ENCODE peak calls at places on chromosomes 4 and X, in six cellular contexts. One of them, this sample, is unnamed.

GRCh38 chr4:98642991-98643426 is 15.4 kb downstream of the TSPAN5 start:
- DNase-seq in mesenchymal stem cell: peak; percentile 76
- DNase-seq in H9: no peak
- DNase-seq in H1: no peak
- DNase-seq in neuronal stem cell: no peak
- DNase-seq in IMR-90: peak; percentile 89
- DNase-seq in this sample: no peak

GRCh38 chr4:122968227-122968812 is 45.9 kb upstream of the NUDT6 start:
- DNase-seq in mesenchymal stem cell: no peak
- DNase-seq in H9: no peak
- DNase-seq in H1: no peak
- DNase-seq in neuronal stem cell: no peak
- DNase-seq in IMR-90: peak; percentile 28
- DNase-seq in this sample: no peak

GRCh38 chrX:10597871-10598270 is 22.5 kb downstream of the MID1 start:
- DNase-seq in H1: no peak
- DNase-seq in IMR-90: peak; percentile 32
- DNase-seq in neuronal stem cell: no peak
- DNase-seq in mesenchymal stem cell: no peak
- DNase-seq in H9: no peak
- DNase-seq in this sample: peak; percentile 68

GRCh38 chr4:33149658-33150057 is 2429.5 kb downstream of the PCDH7 start:
- DNase-seq in IMR-90: no peak
- DNase-seq in neuronal stem cell: no peak
- DNase-seq in mesenchymal stem cell: no peak
- DNase-seq in H9: no peak
- DNase-seq in H1: no peak
- DNase-seq in this sample: no peak

GRCh38 chrX:3712080-3712869 is 1.2 kb downstream of the PRKX start:
- DNase-seq in neuronal stem cell: no peak
- DNase-seq in mesenchymal stem cell: peak; percentile 35
- DNase-seq in IMR-90: peak; percentile 32
- DNase-seq in H1: no peak
- DNase-seq in H9: no peak
- DNase-seq in this sample: no peak

GRCh38 chrX:39331062-39331704 is 529.9 kb downstream of the MID1IP1 start:
- DNase-seq in H9: no peak
- DNase-seq in IMR-90: no peak
- DNase-seq in H1: no peak
- DNase-seq in neuronal stem cell: no peak
- DNase-seq in mesenchymal stem cell: peak; percentile 29
- DNase-seq in this sample: no peak

GRCh38 chr4:40238700-40239548 is 42.1 kb downstream of the RHOH start:
- DNase-seq in IMR-90: no peak
- DNase-seq in H9: no peak
- DNase-seq in mesenchymal stem cell: no peak
- DNase-seq in H1: no peak
- DNase-seq in neuronal stem cell: no peak
- DNase-seq in this sample: peak; percentile 74

GRCh38 chrX:66751136-66751782 is 112.4 kb upstream of the EDA2R start:
- DNase-seq in neuronal stem cell: no peak
- DNase-seq in H1: no peak
- DNase-seq in IMR-90: no peak
- DNase-seq in mesenchymal stem cell: no peak
- DNase-seq in H9: no peak
- DNase-seq in this sample: no peak

GRCh38 chr4:79049840-79050520 is 110.7 kb upstream of the PAQR3 start:
- DNase-seq in IMR-90: no peak
- DNase-seq in H1: no peak
- DNase-seq in neuronal stem cell: no peak
- DNase-seq in H9: no peak
- DNase-seq in mesenchymal stem cell: no peak
- DNase-seq in this sample: no peak

DNA sequence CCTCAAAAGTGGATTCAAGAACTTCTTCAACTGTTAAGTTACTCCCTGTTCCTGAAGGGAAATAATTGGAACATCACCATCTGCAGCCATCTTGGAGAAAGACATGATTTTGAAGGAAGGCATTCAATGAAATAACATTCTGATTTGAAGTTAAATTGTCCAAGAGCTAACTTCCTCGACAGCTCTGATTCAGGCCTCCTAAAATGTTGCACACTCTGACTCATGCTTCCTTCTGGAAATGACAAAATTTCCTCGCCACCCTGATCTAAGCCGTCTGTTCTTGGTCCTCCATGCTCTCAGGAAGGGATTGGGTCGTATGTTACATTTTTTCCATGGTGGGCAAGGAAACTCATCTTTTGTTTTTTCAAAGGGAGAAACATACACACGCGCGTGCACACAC is 496.9 kb upstream of the DIPK2B start:
- DNase-seq in H9: no peak
- DNase-seq in H1: no peak
- DNase-seq in neuronal stem cell: no peak
- DNase-seq in IMR-90: peak; percentile 90
- DNase-seq in mesenchymal stem cell: peak; percentile 72
- DNase-seq in this sample: no peak
- H3K14ac ChIP-seq in H9: no peak overlapping the region
- H3K14ac ChIP-seq in H1: no peak overlapping the region
- H3K14ac ChIP-seq in neuronal stem cell: no peak overlapping the region
- H3K14ac ChIP-seq in IMR-90: peak overlapping the region; percentile 59
- H3K14ac ChIP-seq in mesenchymal stem cell: no peak overlapping the region
- H3K14ac ChIP-seq in this sample: no peak overlapping the region

GRCh38 chrX:16466640-16467432 is 183.1 kb upstream of the S100G start:
- DNase-seq in H9: no peak
- DNase-seq in neuronal stem cell: no peak
- DNase-seq in mesenchymal stem cell: peak; percentile 13
- DNase-seq in H1: no peak
- DNase-seq in IMR-90: peak; percentile 68
- DNase-seq in this sample: peak; percentile 81
- H2BK120ac ChIP-seq in H9: no peak overlapping the region
- H2BK120ac ChIP-seq in neuronal stem cell: no peak overlapping the region
- H2BK120ac ChIP-seq in mesenchymal stem cell: no peak overlapping the region
- H2BK120ac ChIP-seq in H1: peak overlapping the region; percentile 96
- H2BK120ac ChIP-seq in IMR-90: peak overlapping the region; percentile 87
- H2BK120ac ChIP-seq in this sample: no peak overlapping the region

GRCh38 chrX:43968347-43968746 is 4.8 kb downstream of the NDP start:
- DNase-seq in H1: no peak
- DNase-seq in H9: no peak
- DNase-seq in mesenchymal stem cell: no peak
- DNase-seq in IMR-90: no peak
- DNase-seq in neuronal stem cell: no peak
- DNase-seq in this sample: no peak

GRCh38 chrX:43961699-43962098 is 11.5 kb downstream of the NDP start:
- DNase-seq in mesenchymal stem cell: no peak
- DNase-seq in H1: no peak
- DNase-seq in IMR-90: no peak
- DNase-seq in neuronal stem cell: no peak
- DNase-seq in H9: no peak
- DNase-seq in this sample: peak; percentile 17

GRCh38 chrX:43964936-43965335 is 8.3 kb downstream of the NDP start:
- DNase-seq in mesenchymal stem cell: no peak
- DNase-seq in H9: no peak
- DNase-seq in IMR-90: no peak
- DNase-seq in H1: no peak
- DNase-seq in neuronal stem cell: no peak
- DNase-seq in this sample: no peak

GRCh38 chrX:43962636-43963035 is 10.6 kb downstream of the NDP start:
- DNase-seq in neuronal stem cell: no peak
- DNase-seq in H9: no peak
- DNase-seq in mesenchymal stem cell: no peak
- DNase-seq in IMR-90: no peak
- DNase-seq in H1: no peak
- DNase-seq in this sample: no peak

GRCh38 chrX:43963726-43964125 is 9.5 kb downstream of the NDP start:
- DNase-seq in IMR-90: no peak
- DNase-seq in H9: no peak
- DNase-seq in mesenchymal stem cell: no peak
- DNase-seq in H1: no peak
- DNase-seq in neuronal stem cell: no peak
- DNase-seq in this sample: no peak
- H3K14ac ChIP-seq in IMR-90: no peak overlapping the region
- H3K14ac ChIP-seq in H9: no peak overlapping the region
- H3K14ac ChIP-seq in mesenchymal stem cell: no peak overlapping the region
- H3K14ac ChIP-seq in H1: no peak overlapping the region
- H3K14ac ChIP-seq in neuronal stem cell: no peak overlapping the region
- H3K14ac ChIP-seq in this sample: no peak overlapping the region

DNA sequence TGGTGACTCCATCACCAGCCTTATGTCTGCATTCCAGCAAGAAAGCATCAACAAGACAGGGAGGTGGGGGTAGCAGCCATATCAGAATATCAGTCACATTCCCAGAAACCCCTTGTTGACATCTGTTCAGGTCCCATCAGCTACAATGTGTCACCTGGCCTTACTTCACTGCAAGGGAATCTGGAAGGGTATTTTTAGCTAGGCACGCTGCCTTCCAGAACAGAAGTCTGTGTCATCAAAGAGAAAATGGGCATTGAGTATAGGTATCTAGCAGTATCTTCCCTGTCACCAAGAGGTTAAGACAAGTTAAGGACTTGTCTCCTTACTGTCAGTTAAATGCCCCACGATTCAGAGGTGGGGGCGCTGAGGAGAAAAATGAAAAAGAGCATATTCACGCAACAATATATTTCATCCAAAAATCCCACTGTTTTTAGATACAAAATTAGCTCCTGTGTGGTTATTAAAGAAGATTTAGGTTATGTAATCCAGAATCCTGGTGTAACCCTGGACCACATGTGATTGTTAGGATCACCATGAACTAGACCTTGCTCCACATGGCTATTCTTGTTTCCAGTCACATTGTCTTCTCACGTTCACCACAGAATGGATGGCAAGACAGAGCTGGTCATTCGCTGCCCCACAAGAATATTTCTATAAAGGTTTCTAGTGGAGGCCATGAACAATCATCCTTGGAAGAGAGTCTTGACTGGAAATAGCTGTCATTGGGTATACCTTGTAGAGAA is 60.0 kb upstream of the PDHA1 start:
- DNase-seq in IMR-90: no peak
- DNase-seq in H9: no peak
- DNase-seq in mesenchymal stem cell: no peak
- DNase-seq in neuronal stem cell: no peak
- DNase-seq in H1: no peak
- DNase-seq in this sample: no peak
- H2BK120ac ChIP-seq in IMR-90: no peak overlapping the region
- H2BK120ac ChIP-seq in H9: no peak overlapping the region
- H2BK120ac ChIP-seq in mesenchymal stem cell: no peak overlapping the region
- H2BK120ac ChIP-seq in neuronal stem cell: no peak overlapping the region
- H2BK120ac ChIP-seq in H1: no peak overlapping the region
- H2BK120ac ChIP-seq in this sample: no peak overlapping the region

GRCh38 chrX:155877288-155877687 is 3.9 kb upstream of the VAMP7 start:
- DNase-seq in IMR-90: no peak
- DNase-seq in H9: no peak
- DNase-seq in mesenchymal stem cell: no peak
- DNase-seq in neuronal stem cell: no peak
- DNase-seq in H1: no peak
- DNase-seq in this sample: no peak

GRCh38 chrX:155881158-155881993 is at the start of gene VAMP7:
- DNase-seq in H1: peak; percentile 72
- DNase-seq in neuronal stem cell: peak; percentile 67
- DNase-seq in mesenchymal stem cell: peak; percentile 91
- DNase-seq in H9: peak; percentile 87
- DNase-seq in IMR-90: peak; percentile 84
- DNase-seq in this sample: peak; percentile 89

GRCh38 chrX:155886409-155886808 is 5.3 kb downstream of the VAMP7 start:
- DNase-seq in mesenchymal stem cell: no peak
- DNase-seq in H1: no peak
- DNase-seq in H9: no peak
- DNase-seq in IMR-90: no peak
- DNase-seq in neuronal stem cell: no peak
- DNase-seq in this sample: no peak

GRCh38 chrX:155876704-155877103 is 4.4 kb upstream of the VAMP7 start:
- DNase-seq in H9: no peak
- DNase-seq in mesenchymal stem cell: no peak
- DNase-seq in neuronal stem cell: no peak
- DNase-seq in IMR-90: no peak
- DNase-seq in H1: no peak
- DNase-seq in this sample: no peak

DNA sequence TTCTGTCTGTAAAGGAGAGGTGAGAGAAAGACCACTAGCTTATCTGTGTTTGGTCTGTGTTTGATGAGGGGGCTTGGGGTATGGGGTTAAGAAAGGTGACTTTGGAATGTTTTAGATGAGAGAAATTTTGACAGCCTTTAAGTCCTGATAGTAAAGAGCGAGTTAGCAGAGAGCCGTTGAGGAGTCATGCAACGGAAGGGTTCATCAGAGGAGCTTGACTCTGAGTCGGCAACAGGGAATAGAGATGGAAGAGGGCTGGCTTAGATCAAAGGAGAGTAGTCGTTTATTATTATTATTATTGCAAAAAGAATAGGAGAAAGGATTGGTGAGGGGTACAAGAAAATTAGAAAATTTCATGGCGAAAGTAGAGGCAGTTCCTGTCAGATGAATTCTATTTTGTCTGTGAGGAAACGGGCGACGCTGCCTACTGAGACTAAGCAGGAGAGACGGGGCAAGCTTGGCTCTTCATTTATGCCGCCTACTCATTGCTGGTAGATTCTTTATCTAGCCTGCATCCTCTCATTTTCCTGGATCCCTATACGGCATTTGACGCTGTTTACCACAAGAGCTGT is 473 bp upstream of the VAMP7 start:
- DNase-seq in H1: no peak
- DNase-seq in mesenchymal stem cell: peak; percentile 14
- DNase-seq in H9: no peak
- DNase-seq in neuronal stem cell: no peak
- DNase-seq in IMR-90: no peak
- DNase-seq in this sample: no peak
- H3K14ac ChIP-seq in H1: no peak overlapping the region
- H3K14ac ChIP-seq in mesenchymal stem cell: no peak overlapping the region
- H3K14ac ChIP-seq in H9: no peak overlapping the region
- H3K14ac ChIP-seq in neuronal stem cell: no peak overlapping the region
- H3K14ac ChIP-seq in IMR-90: no peak overlapping the region
- H3K14ac ChIP-seq in this sample: no peak overlapping the region